ENCODE peak calls at places on chromosome 22, in seven cellular contexts. Q, Z, S, M, C, T and L are unnamed samples.

GRCh38 chr22:19067696-19068348 is 54.4 kb downstream of the DGCR2 start:
- DNase-seq in Q (no peak), Z (no peak), S (no peak), M (no peak), C (no peak), T (no peak), L (no peak)

GRCh38 chr22:17471901-17472566 is 91.3 kb upstream of the SLC25A18 start:
- DNase-seq in Q (no peak), Z (peak), S (no peak), M (no peak), C (peak), T (no peak), L (peak)

GRCh38 chr22:43110444-43110926 is at the start of gene BIK:
- DNase-seq in Q (no peak), Z (peak), S (peak), M (peak), C (peak), T (peak), L (peak)

GRCh38 chr22:25193548-25193947 is 6.1 kb upstream of the CRYBB3 start:
- DNase-seq in Q (no peak), Z (peak), S (no peak), M (peak), C (peak), T (peak), L (peak)

GRCh38 chr22:43118024-43118849 is 7.7 kb downstream of the BIK start:
- DNase-seq in Q (no peak), Z (no peak), S (no peak), M (no peak), C (no peak), T (no peak), L (peak)

GRCh38 chr22:36701166-36701713 is 2.3 kb downstream of the CACNG2 start:
- DNase-seq in Q (no peak), Z (no peak), S (no peak), M (no peak), C (no peak), T (no peak), L (no peak)

GRCh38 chr22:36464715-36465231 is 16.7 kb downstream of the TXN2 start:
- DNase-seq in Q (no peak), Z (no peak), S (no peak), M (no peak), C (no peak), T (no peak), L (no peak)

GRCh38 chr22:30969532-30970355 is 679 bp downstream of the TUG1 start:
- DNase-seq in Q (no peak), Z (peak), S (peak), M (peak), C (no peak), T (peak), L (peak)

GRCh38 chr22:39300198-39300830 is 19.1 kb downstream of the RPL3 start:
- DNase-seq in Q (no peak), Z (peak), S (no peak), M (no peak), C (no peak), T (no peak), L (peak)

GRCh38 chr22:37569921-37570660 is 9.8 kb downstream of the LGALS2 start:
- DNase-seq in Q (no peak), Z (peak), S (peak), M (peak), C (no peak), T (no peak), L (no peak)

GRCh38 chr22:24875862-24876506 is 70.0 kb downstream of the SGSM1 start:
- DNase-seq in Q (no peak), Z (peak), S (peak), M (peak), C (peak), T (peak), L (peak)

GRCh38 chr22:40312050-40312449 is 34.2 kb upstream of the ADSL start:
- DNase-seq in Q (no peak), Z (no peak), S (no peak), M (no peak), C (no peak), T (no peak), L (no peak)

GRCh38 chr22:37145415-37146385 is 4.0 kb downstream of the IL2RB start:
- DNase-seq in Q (no peak), Z (no peak), S (no peak), M (no peak), C (no peak), T (no peak), L (no peak)

GRCh38 chr22:41782316-41782715 is 18.2 kb upstream of the CCDC134 start:
- DNase-seq in Q (no peak), Z (no peak), S (no peak), M (no peak), C (no peak), T (no peak), L (no peak)

GRCh38 chr22:21936151-21936778 is 16.4 kb downstream of the PPM1F start:
- DNase-seq in Q (no peak), Z (no peak), S (no peak), M (no peak), C (no peak), T (no peak), L (peak)

GRCh38 chr22:37681556-37682049 is 4.5 kb upstream of the NOL12 start:
- DNase-seq in Q (peak), Z (peak), S (peak), M (peak), C (peak), T (peak), L (peak)

GRCh38 chr22:37249946-37250345 is 5.9 kb upstream of the RAC2 start:
- DNase-seq in Q (no peak), Z (peak), S (no peak), M (no peak), C (no peak), T (no peak), L (no peak)

GRCh38 chr22:33848251-33848650 is 72.0 kb downstream of the LARGE1 start:
- DNase-seq in Q (no peak), Z (peak), S (no peak), M (no peak), C (no peak), T (no peak), L (peak)

GRCh38 chr22:47822459-47822858 is 1060.0 kb downstream of the TBC1D22A start:
- DNase-seq in Q (no peak), Z (no peak), S (no peak), M (no peak), C (no peak), T (no peak), L (no peak)

GRCh38 chr22:20532256-20532993 is 25.0 kb downstream of the MED15 start:
- DNase-seq in Q (no peak), Z (no peak), S (no peak), M (no peak), C (peak), T (no peak), L (peak)
- H3K27ac ChIP-seq in Q (peak), Z (no peak), S (peak), M (peak), C (peak), T (no peak), L (peak)

DNA sequence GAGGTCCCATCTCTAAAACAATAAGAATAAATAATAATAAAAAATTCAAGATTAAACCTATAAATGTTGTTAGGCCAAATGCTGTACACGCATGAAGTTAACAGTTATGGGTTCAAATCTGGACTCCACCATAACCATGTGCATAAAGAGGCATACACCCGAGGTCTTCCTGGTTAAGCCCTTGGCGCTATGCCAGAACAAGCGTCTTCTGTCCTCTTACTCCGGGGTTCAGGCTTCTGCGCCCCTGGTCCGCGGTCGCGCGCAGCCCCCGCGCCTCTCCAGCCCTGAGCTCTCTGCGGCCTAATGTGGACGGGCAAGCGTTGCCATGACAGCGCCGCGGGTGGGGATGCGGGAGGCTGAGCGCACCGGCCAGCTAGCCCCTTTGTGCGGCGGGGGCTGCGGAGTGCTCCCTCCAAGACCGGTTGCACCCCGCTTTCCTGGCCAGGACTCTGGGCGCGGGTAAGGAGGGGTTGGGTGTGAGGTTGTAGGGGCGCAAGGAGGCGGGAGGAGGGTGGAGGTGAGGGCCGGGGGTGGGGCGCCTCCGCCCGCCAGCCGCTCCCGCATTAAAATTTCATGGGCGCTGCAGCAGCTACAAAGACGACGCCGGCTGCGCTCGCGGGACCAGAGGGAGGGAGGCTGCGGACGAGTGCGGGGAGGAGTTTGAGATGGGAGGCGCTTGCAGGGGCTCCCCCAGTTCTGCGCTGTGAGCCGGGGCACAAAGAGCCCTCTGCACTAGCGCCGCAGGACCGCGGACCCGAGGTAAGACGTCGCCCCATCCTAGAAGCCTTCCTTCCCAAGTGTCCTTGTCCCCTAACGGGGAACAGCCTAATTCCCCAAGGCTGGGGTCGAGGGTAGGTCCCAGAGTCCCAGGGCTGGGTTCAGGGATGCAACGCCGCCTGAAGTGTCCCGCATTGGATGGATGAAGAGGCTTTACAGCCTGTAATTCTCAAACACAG is at the start of gene MIAT:
- DNase-seq in Q (no peak), Z (peak), S (no peak), M (peak), C (peak), T (peak), L (peak)
- TF ChIP-seq EZH2 in Q (no peak), Z (no peak), S (no peak), M (peak), C (no peak), T (no peak), L (peak)

GRCh38 chr22:50176850-50177536 is 6.5 kb downstream of the PANX2 start:
- DNase-seq in Q (no peak), Z (peak), S (no peak), M (no peak), C (no peak), T (no peak), L (no peak)
- TF ChIP-seq EZH2phosphoT487 in Q (no peak), Z (no peak), S (no peak), M (no peak), C (no peak), T (no peak), L (no peak)

DNA sequence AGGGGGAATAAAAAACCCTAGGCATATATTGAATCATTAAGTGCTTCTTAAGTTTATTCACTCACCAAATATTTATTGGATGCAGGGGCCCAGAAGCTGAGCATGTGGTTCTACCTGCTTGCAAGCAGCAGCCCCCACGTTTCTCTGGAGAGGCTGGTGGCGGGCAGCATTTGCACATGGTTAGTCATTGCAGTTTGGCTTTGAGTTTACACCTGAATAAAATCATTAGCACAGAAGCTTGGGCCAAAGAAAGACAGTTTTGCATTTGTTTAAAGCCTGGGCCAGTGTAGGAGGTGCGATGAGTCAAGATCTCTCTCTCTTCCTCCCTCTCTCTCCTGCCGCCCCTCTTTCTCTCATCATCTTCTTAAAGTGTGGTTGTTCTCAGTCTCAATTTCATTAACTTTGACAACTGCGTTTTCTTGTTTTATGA is 72.6 kb downstream of the C22orf31 start:
- DNase-seq in Q (no peak), Z (peak), S (peak), M (no peak), C (no peak), T (no peak), L (peak)
- H3K27ac ChIP-seq in Q (no peak), Z (peak), S (peak), M (no peak), C (no peak), T (no peak), L (no peak)

GRCh38 chr22:50271011-50271394 is 823 bp upstream of the MAPK11 start:
- DNase-seq in Q (no peak), Z (no peak), S (no peak), M (no peak), C (no peak), T (no peak), L (no peak)
- TF ChIP-seq EZH2 in Q (no peak), Z (peak), S (no peak), M (peak), C (no peak), T (no peak), L (no peak)

GRCh38 chr22:32267011-32267410 is 11.9 kb upstream of the SLC5A4 start:
- DNase-seq in Q (no peak), Z (no peak), S (no peak), M (no peak), C (no peak), T (no peak), L (no peak)

GRCh38 chr22:32270641-32271369 is 15.7 kb upstream of the SLC5A4 start:
- DNase-seq in Q (no peak), Z (no peak), S (no peak), M (no peak), C (no peak), T (no peak), L (no peak)

GRCh38 chr22:32269316-32269715 is 14.2 kb upstream of the SLC5A4 start:
- DNase-seq in Q (no peak), Z (no peak), S (no peak), M (no peak), C (no peak), T (no peak), L (no peak)

GRCh38 chr22:32261306-32261705 is 6.2 kb upstream of the SLC5A4 start:
- DNase-seq in Q (no peak), Z (no peak), S (no peak), M (no peak), C (no peak), T (no peak), L (no peak)

GRCh38 chr22:32265882-32266767 is 11.0 kb upstream of the SLC5A4 start:
- DNase-seq in Q (peak), Z (peak), S (peak), M (peak), C (peak), T (peak), L (peak)
- TF ChIP-seq EZH2phosphoT487 in Q (no peak), Z (no peak), S (no peak), M (no peak), C (no peak), T (no peak), L (no peak)

GRCh38 chr22:45338795-45339194 is 29.1 kb downstream of the FAM118A start:
- DNase-seq in Q (no peak), Z (no peak), S (no peak), M (no peak), C (no peak), T (no peak), L (no peak)

GRCh38 chr22:45335021-45335818 is 25.5 kb downstream of the FAM118A start:
- DNase-seq in Q (no peak), Z (peak), S (no peak), M (no peak), C (peak), T (no peak), L (peak)

GRCh38 chr22:45337536-45337935 is 27.8 kb downstream of the FAM118A start:
- DNase-seq in Q (no peak), Z (no peak), S (no peak), M (no peak), C (no peak), T (no peak), L (no peak)

GRCh38 chr22:45335854-45336492 is 26.2 kb downstream of the FAM118A start:
- DNase-seq in Q (no peak), Z (no peak), S (no peak), M (no peak), C (no peak), T (no peak), L (no peak)

GRCh38 chr22:45336971-45337431 is 27.3 kb downstream of the FAM118A start:
- DNase-seq in Q (no peak), Z (no peak), S (no peak), M (peak), C (no peak), T (no peak), L (peak)
- H3K27ac ChIP-seq in Q (no peak), Z (no peak), S (no peak), M (peak), C (no peak), T (no peak), L (no peak)

GRCh38 chr22:45975266-45976161 is 1.4 kb downstream of the WNT7B start:
- DNase-seq in Q (no peak), Z (peak), S (peak), M (peak), C (peak), T (no peak), L (no peak)

GRCh38 chr22:45978275-45978713 is 1.3 kb upstream of the WNT7B start:
- DNase-seq in Q (no peak), Z (no peak), S (no peak), M (no peak), C (no peak), T (no peak), L (no peak)

GRCh38 chr22:45976351-45977002 is 485 bp downstream of the WNT7B start:
- DNase-seq in Q (no peak), Z (peak), S (peak), M (no peak), C (peak), T (no peak), L (peak)

GRCh38 chr22:45977551-45978274 is 751 bp upstream of the WNT7B start:
- DNase-seq in Q (no peak), Z (peak), S (peak), M (no peak), C (peak), T (no peak), L (peak)

DNA sequence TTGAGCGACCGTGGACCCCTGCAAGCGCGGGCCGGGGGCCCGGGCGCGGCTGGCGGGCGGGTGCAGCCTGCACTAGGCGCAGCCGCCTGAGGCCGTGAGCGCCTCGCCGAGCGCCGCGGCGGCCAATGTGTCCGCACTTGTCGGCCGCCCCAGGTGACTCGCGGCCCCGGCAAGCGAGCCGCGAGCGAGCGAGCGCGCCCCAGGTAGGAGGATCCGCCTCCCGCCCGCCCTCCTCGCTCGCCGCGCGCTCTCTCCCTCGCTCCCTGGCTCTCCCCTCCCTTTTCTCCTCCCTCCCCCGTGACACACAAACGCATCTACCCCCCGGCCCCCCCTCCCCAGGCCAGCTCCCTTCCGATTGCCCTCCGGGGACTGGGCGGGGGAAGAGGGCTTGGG is at the start of gene WNT7B:
- DNase-seq in Q (peak), Z (peak), S (peak), M (peak), C (peak), T (peak), L (no peak)
- TF ChIP-seq EZH2 in Q (no peak), Z (no peak), S (no peak), M (no peak), C (peak), T (no peak), L (no peak)